ENCODE peak calls at places on chromosomes 4 and X, in four cellular contexts. J is activated CD4-positive, CD25-positive, alpha-beta regulatory T cell treated with anti-CD3 and anti-CD28 coated beads, Interleukin-2, amount 50 U/mL, for 72 hours; Y is IMR-90; N is NCI-H1092. U is an unnamed sample.

GRCh38 chr4:60884545-60884944 is 315.6 kb upstream of the ADGRL3 start:
- DNase-seq in J (no peak), Y (no peak), N (no peak), U (peak)

GRCh38 chr4:76691767-76692689 is 205.9 kb downstream of the SOWAHB start:
- DNase-seq in J (no peak), Y (no peak), N (no peak), U (peak)

GRCh38 chrX:134173541-134174272 is 63.3 kb upstream of the CCDC160 start:
- DNase-seq in J (no peak), Y (no peak), N (no peak), U (no peak)

GRCh38 chr4:175671491-175671934 is 140.6 kb downstream of the GPM6A start:
- DNase-seq in J (no peak), Y (no peak), N (no peak), U (peak)

GRCh38 chr4:60934896-60935295 is 265.2 kb upstream of the ADGRL3 start:
- DNase-seq in J (no peak), Y (no peak), N (no peak), U (no peak)

GRCh38 chr4:56301181-56302076 is 85.9 kb downstream of the AASDH start:
- DNase-seq in J (peak), Y (peak), N (peak), U (peak)

GRCh38 chr4:78480286-78480685 is 71.3 kb upstream of the ANXA3 start:
- DNase-seq in J (no peak), Y (no peak), N (no peak), U (no peak)

GRCh38 chr4:87521757-87522374 is 7.3 kb downstream of the SPARCL1 start:
- DNase-seq in J (no peak), Y (peak), N (peak), U (peak)

GRCh38 chr4:126627255-126627654 is 1005.5 kb upstream of the INTU start:
- DNase-seq in J (no peak), Y (peak), N (no peak), U (peak)

GRCh38 chr4:38654273-38654672 is 9.7 kb upstream of the KLF3 start:
- DNase-seq in J (no peak), Y (no peak), N (no peak), U (no peak)

GRCh38 chr4:186946682-186947294 is 223.1 kb upstream of the FAT1 start:
- DNase-seq in J (no peak), Y (peak), N (no peak), U (peak)

GRCh38 chrX:136168929-136169735 is 21.8 kb downstream of the FHL1 start:
- DNase-seq in J (no peak), Y (peak), N (no peak), U (peak)

GRCh38 chrX:37883196-37883595 is 35.8 kb upstream of the DYNLT3 start:
- DNase-seq in J (no peak), Y (peak), N (no peak), U (peak)

GRCh38 chr4:100095729-100096595 is 94.3 kb downstream of the DDIT4L start:
- DNase-seq in J (peak), Y (peak), N (peak), U (peak)

GRCh38 chr4:162791321-162791720 is 375.4 kb downstream of the NAF1 start:
- DNase-seq in J (no peak), Y (no peak), N (no peak), U (peak)

GRCh38 chrX:110966839-110967238 is 129.2 kb upstream of the PAK3 start:
- DNase-seq in J (no peak), Y (no peak), N (no peak), U (peak)

GRCh38 chr4:122958505-122958904 is 36.1 kb upstream of the NUDT6 start:
- DNase-seq in J (no peak), Y (no peak), N (no peak), U (no peak)

GRCh38 chr4:13367244-13367643 is 116.9 kb downstream of the RAB28 start:
- DNase-seq in J (no peak), Y (no peak), N (peak), U (no peak)

GRCh38 chr4:185950891-185951290 is 118.1 kb upstream of the TLR3 start:
- DNase-seq in J (no peak), Y (no peak), N (no peak), U (peak)

GRCh38 chr4:15938182-15938581 is 358 bp downstream of the FGFBP1 start:
- DNase-seq in J (no peak), Y (no peak), N (no peak), U (no peak)

GRCh38 chr4:187602339-187603092 is 393.1 kb upstream of the ZFP42 start:
- DNase-seq in J (no peak), Y (peak), N (no peak), U (peak)

GRCh38 chr4:147831452-147832192 is 99.7 kb downstream of the ARHGAP10 start:
- DNase-seq in J (no peak), Y (peak), N (no peak), U (peak)

GRCh38 chr4:54568184-54568583 is 89.6 kb upstream of the KIT start:
- DNase-seq in J (no peak), Y (peak), N (no peak), U (peak)

GRCh38 chrX:124256981-124257380 is 75.5 kb upstream of the TEX13D start:
- DNase-seq in J (no peak), Y (no peak), N (no peak), U (no peak)

GRCh38 chr4:147122697-147123472 is 177.2 kb upstream of the TTC29 start:
- DNase-seq in J (no peak), Y (peak), N (no peak), U (peak)

GRCh38 chr4:26021417-26022345 is 107.7 kb downstream of the SMIM20 start:
- DNase-seq in J (no peak), Y (no peak), N (no peak), U (peak)

GRCh38 chr4:103996059-103996458 is 276.3 kb upstream of the TACR3 start:
- DNase-seq in J (no peak), Y (no peak), N (no peak), U (peak)

GRCh38 chr4:56637791-56638190 is 43.3 kb downstream of the HOPX start:
- DNase-seq in J (no peak), Y (no peak), N (no peak), U (no peak)

GRCh38 chr4:185017964-185018772 is at the start of gene HELT:
- DNase-seq in J (no peak), Y (no peak), N (no peak), U (no peak)

GRCh38 chrX:15207384-15207783 is 62.5 kb downstream of the ASB9 start:
- DNase-seq in J (no peak), Y (no peak), N (no peak), U (no peak)

GRCh38 chrX:137166591-137166990 is 132.8 kb upstream of the GPR101 start:
- DNase-seq in J (no peak), Y (no peak), N (no peak), U (no peak)

GRCh38 chr4:151564321-151564720 is 155.3 kb downstream of the FHIP1A start:
- DNase-seq in J (no peak), Y (no peak), N (no peak), U (no peak)

GRCh38 chr4:101346562-101347266 is 612 bp downstream of the PPP3CA start:
- DNase-seq in J (no peak), Y (peak), N (peak), U (peak)